ENCODE peak calls at places on chromosomes 16 and 17, in five cellular contexts. S, B, J, W and F are unnamed samples.

GRCh38 chr16:78434401-78434800 is 334.9 kb downstream of the WWOX start:
- DNase-seq in S (no peak), B (no peak), J (no peak), W (no peak), F (no peak)

GRCh38 chr16:67278773-67279295 is 498 bp upstream of the PLEKHG4 start:
- DNase-seq in S (no peak), B (no peak), J (no peak), W (no peak), F (peak; percentile 44)

GRCh38 chr16:1333149-1333812 is at the start of gene BAIAP3:
- DNase-seq in S (no peak), B (no peak), J (peak; percentile 66), W (peak; percentile 58), F (no peak)

GRCh38 chr16:49658491-49658890 is 197.4 kb downstream of the ZNF423 start:
- DNase-seq in S (no peak), B (no peak), J (no peak), W (no peak), F (no peak)

GRCh38 chr17:34703533-34703932 is 124.2 kb downstream of the TMEM132E start:
- DNase-seq in S (no peak), B (peak; percentile 6), J (peak; percentile 18), W (peak; percentile 21), F (no peak)

GRCh38 chr16:87499189-87499486 is 6.3 kb upstream of the ZCCHC14 start:
- DNase-seq in S (no peak), B (peak; percentile 37), J (no peak), W (no peak), F (no peak)

GRCh38 chr16:68825427-68825826 is 17.9 kb upstream of the TANGO6 start:
- DNase-seq in S (no peak), B (no peak), J (no peak), W (no peak), F (no peak)

GRCh38 chr17:28526381-28526780 is 20.2 kb downstream of the FOXN1 start:
- DNase-seq in S (no peak), B (no peak), J (no peak), W (no peak), F (no peak)

GRCh38 chr16:87278191-87279093 is 38.8 kb downstream of the C16orf95 start:
- DNase-seq in S (no peak), B (peak; percentile 64), J (peak; percentile 76), W (peak; percentile 67), F (peak; percentile 62)

GRCh38 chr16:52069866-52070265 is 477.1 kb downstream of the TOX3 start:
- DNase-seq in S (no peak), B (no peak), J (no peak), W (no peak), F (peak; percentile 77)

GRCh38 chr17:42275527-42276358 is 448 bp downstream of the STAT5B start:
- DNase-seq in S (no peak), B (no peak), J (no peak), W (peak; percentile 23), F (peak; percentile 55)

GRCh38 chr16:23832882-23833281 is 2.9 kb upstream of the PRKCB start:
- DNase-seq in S (no peak), B (no peak), J (no peak), W (no peak), F (no peak)